ENCODE peak calls at places on chromosomes 2 and 18, in ten cellular contexts. One of them, this sample, is unnamed.

GRCh38 chr18:58599106-58599505 is 29.8 kb downstream of the ALPK2 start:
- DNase-seq in MCF 10A: peak; percentile 27
- DNase-seq in tibial artery: no peak
- DNase-seq in CD8-positive, alpha-beta T cell: no peak
- DNase-seq in body of pancreas: no peak
- DNase-seq in fibroblast of the aortic adventitia: no peak
- DNase-seq in GM13977: no peak
- DNase-seq in pancreas: no peak
- DNase-seq in BJ: no peak
- DNase-seq in bronchial epithelial cell: peak; percentile 35
- DNase-seq in this sample: no peak

GRCh38 chr2:5437375-5437774 is 254.8 kb upstream of the SOX11 start:
- DNase-seq in MCF 10A: no peak
- DNase-seq in tibial artery: no peak
- DNase-seq in CD8-positive, alpha-beta T cell: no peak
- DNase-seq in body of pancreas: no peak
- DNase-seq in fibroblast of the aortic adventitia: no peak
- DNase-seq in GM13977: no peak
- DNase-seq in pancreas: no peak
- DNase-seq in BJ: no peak
- DNase-seq in bronchial epithelial cell: no peak
- DNase-seq in this sample: no peak

GRCh38 chr2:181468313-181468712 is 11.1 kb downstream of the ITGA4 start:
- DNase-seq in MCF 10A: no peak
- DNase-seq in tibial artery: no peak
- DNase-seq in CD8-positive, alpha-beta T cell: no peak
- DNase-seq in body of pancreas: no peak
- DNase-seq in fibroblast of the aortic adventitia: no peak
- DNase-seq in GM13977: no peak
- DNase-seq in pancreas: no peak
- DNase-seq in BJ: no peak
- DNase-seq in bronchial epithelial cell: no peak
- DNase-seq in this sample: no peak

GRCh38 chr2:46073540-46074018 is 223.6 kb upstream of the EPAS1 start:
- DNase-seq in MCF 10A: peak; percentile 77
- DNase-seq in tibial artery: no peak
- DNase-seq in CD8-positive, alpha-beta T cell: no peak
- DNase-seq in body of pancreas: no peak
- DNase-seq in fibroblast of the aortic adventitia: peak; percentile 93
- DNase-seq in GM13977: no peak
- DNase-seq in pancreas: no peak
- DNase-seq in BJ: peak; percentile 98
- DNase-seq in bronchial epithelial cell: peak; percentile 92
- DNase-seq in this sample: peak; percentile 93

GRCh38 chr2:158984554-158985207 is 16.2 kb downstream of the TANC1 start:
- DNase-seq in MCF 10A: peak; percentile 26
- DNase-seq in tibial artery: no peak
- DNase-seq in CD8-positive, alpha-beta T cell: no peak
- DNase-seq in body of pancreas: no peak
- DNase-seq in fibroblast of the aortic adventitia: no peak
- DNase-seq in GM13977: no peak
- DNase-seq in pancreas: no peak
- DNase-seq in BJ: no peak
- DNase-seq in bronchial epithelial cell: no peak
- DNase-seq in this sample: no peak

GRCh38 chr2:27940090-27940671 is 49.7 kb downstream of the BABAM2 start:
- DNase-seq in MCF 10A: no peak
- DNase-seq in tibial artery: no peak
- DNase-seq in CD8-positive, alpha-beta T cell: no peak
- DNase-seq in body of pancreas: no peak
- DNase-seq in fibroblast of the aortic adventitia: no peak
- DNase-seq in GM13977: no peak
- DNase-seq in pancreas: no peak
- DNase-seq in BJ: no peak
- DNase-seq in bronchial epithelial cell: no peak
- DNase-seq in this sample: no peak

GRCh38 chr2:195509551-195509950 is 147.5 kb upstream of the SLC39A10 start:
- DNase-seq in MCF 10A: no peak
- DNase-seq in tibial artery: no peak
- DNase-seq in CD8-positive, alpha-beta T cell: no peak
- DNase-seq in body of pancreas: no peak
- DNase-seq in fibroblast of the aortic adventitia: no peak
- DNase-seq in GM13977: no peak
- DNase-seq in pancreas: no peak
- DNase-seq in BJ: no peak
- DNase-seq in bronchial epithelial cell: no peak
- DNase-seq in this sample: no peak

GRCh38 chr2:102442967-102443828 is 20.2 kb downstream of the IL18RAP start:
- DNase-seq in MCF 10A: peak; percentile 48
- DNase-seq in tibial artery: no peak
- DNase-seq in CD8-positive, alpha-beta T cell: peak; percentile 12
- DNase-seq in body of pancreas: no peak
- DNase-seq in fibroblast of the aortic adventitia: peak; percentile 56
- DNase-seq in GM13977: peak; percentile 60
- DNase-seq in pancreas: no peak
- DNase-seq in BJ: no peak
- DNase-seq in bronchial epithelial cell: peak; percentile 44
- DNase-seq in this sample: no peak

GRCh38 chr2:209579236-209579749 is 155.4 kb downstream of the MAP2 start:
- DNase-seq in MCF 10A: no peak
- DNase-seq in tibial artery: peak; percentile 27
- DNase-seq in CD8-positive, alpha-beta T cell: no peak
- DNase-seq in body of pancreas: no peak
- DNase-seq in fibroblast of the aortic adventitia: peak; percentile 35
- DNase-seq in GM13977: no peak
- DNase-seq in pancreas: no peak
- DNase-seq in BJ: no peak
- DNase-seq in bronchial epithelial cell: no peak
- DNase-seq in this sample: no peak

GRCh38 chr18:48662021-48662661 is 123.3 kb downstream of the CTIF start:
- DNase-seq in MCF 10A: peak; percentile 66
- DNase-seq in tibial artery: no peak
- DNase-seq in CD8-positive, alpha-beta T cell: no peak
- DNase-seq in body of pancreas: no peak
- DNase-seq in fibroblast of the aortic adventitia: peak; percentile 66
- DNase-seq in GM13977: no peak
- DNase-seq in pancreas: no peak
- DNase-seq in BJ: no peak
- DNase-seq in bronchial epithelial cell: peak; percentile 62
- DNase-seq in this sample: peak; percentile 33

GRCh38 chr18:59870623-59871130 is 29.1 kb upstream of the PMAIP1 start:
- DNase-seq in MCF 10A: no peak
- DNase-seq in tibial artery: no peak
- DNase-seq in CD8-positive, alpha-beta T cell: no peak
- DNase-seq in body of pancreas: no peak
- DNase-seq in fibroblast of the aortic adventitia: peak; percentile 9
- DNase-seq in GM13977: no peak
- DNase-seq in pancreas: no peak
- DNase-seq in BJ: peak; percentile 30
- DNase-seq in bronchial epithelial cell: no peak
- DNase-seq in this sample: no peak

GRCh38 chr2:54085069-54085468 is 30.3 kb upstream of the ACYP2 start:
- DNase-seq in MCF 10A: no peak
- DNase-seq in tibial artery: no peak
- DNase-seq in CD8-positive, alpha-beta T cell: no peak
- DNase-seq in body of pancreas: no peak
- DNase-seq in fibroblast of the aortic adventitia: no peak
- DNase-seq in GM13977: no peak
- DNase-seq in pancreas: no peak
- DNase-seq in BJ: no peak
- DNase-seq in bronchial epithelial cell: no peak
- DNase-seq in this sample: no peak

GRCh38 chr2:99974275-99974674 is 168.1 kb downstream of the AFF3 start:
- DNase-seq in MCF 10A: peak; percentile 40
- DNase-seq in tibial artery: no peak
- DNase-seq in CD8-positive, alpha-beta T cell: no peak
- DNase-seq in body of pancreas: no peak
- DNase-seq in fibroblast of the aortic adventitia: no peak
- DNase-seq in GM13977: peak; percentile 10
- DNase-seq in pancreas: no peak
- DNase-seq in BJ: no peak
- DNase-seq in bronchial epithelial cell: peak; percentile 65
- DNase-seq in this sample: no peak

GRCh38 chr2:10514743-10515142 is 66.6 kb upstream of the ODC1 start:
- DNase-seq in MCF 10A: peak; percentile 97
- DNase-seq in tibial artery: no peak
- DNase-seq in CD8-positive, alpha-beta T cell: no peak
- DNase-seq in body of pancreas: no peak
- DNase-seq in fibroblast of the aortic adventitia: peak; percentile 84
- DNase-seq in GM13977: no peak
- DNase-seq in pancreas: no peak
- DNase-seq in BJ: peak; percentile 64
- DNase-seq in bronchial epithelial cell: peak; percentile 99
- DNase-seq in this sample: no peak

DNA sequence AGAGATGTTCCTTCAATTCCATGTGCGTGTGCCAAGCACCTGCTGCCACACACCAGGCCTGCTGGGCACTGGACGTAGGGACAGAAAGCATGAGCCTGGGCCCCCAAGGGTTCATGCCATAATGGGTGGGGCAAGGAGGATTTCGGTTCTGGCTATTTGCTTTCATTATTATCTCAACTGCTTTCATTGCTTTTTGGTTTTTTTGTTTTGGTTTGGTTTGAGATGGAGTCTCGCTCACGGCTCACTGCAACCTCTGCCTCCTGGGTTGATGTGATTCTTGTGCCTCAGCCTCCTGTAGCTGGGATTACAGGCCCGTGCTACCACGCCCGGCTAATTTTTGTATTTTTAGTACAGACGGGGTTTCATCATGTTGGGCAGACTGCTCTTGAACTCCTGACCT is 57.2 kb downstream of the SF3B1 start:
- DNase-seq in MCF 10A: no peak
- DNase-seq in tibial artery: no peak
- DNase-seq in CD8-positive, alpha-beta T cell: no peak
- DNase-seq in body of pancreas: no peak
- DNase-seq in fibroblast of the aortic adventitia: no peak
- DNase-seq in GM13977: no peak
- DNase-seq in pancreas: no peak
- DNase-seq in BJ: no peak
- DNase-seq in bronchial epithelial cell: no peak
- DNase-seq in this sample: no peak
- TF ChIP-seq CTCF in MCF 10A: no peak
- TF ChIP-seq CTCF in tibial artery: no peak
- TF ChIP-seq CTCF in CD8-positive, alpha-beta T cell: no peak
- TF ChIP-seq CTCF in body of pancreas: no peak
- TF ChIP-seq CTCF in fibroblast of the aortic adventitia: no peak
- TF ChIP-seq CTCF in GM13977: no peak
- TF ChIP-seq CTCF in pancreas: no peak
- TF ChIP-seq CTCF in BJ: no peak
- TF ChIP-seq CTCF in bronchial epithelial cell: no peak
- TF ChIP-seq CTCF in this sample: no peak

DNA sequence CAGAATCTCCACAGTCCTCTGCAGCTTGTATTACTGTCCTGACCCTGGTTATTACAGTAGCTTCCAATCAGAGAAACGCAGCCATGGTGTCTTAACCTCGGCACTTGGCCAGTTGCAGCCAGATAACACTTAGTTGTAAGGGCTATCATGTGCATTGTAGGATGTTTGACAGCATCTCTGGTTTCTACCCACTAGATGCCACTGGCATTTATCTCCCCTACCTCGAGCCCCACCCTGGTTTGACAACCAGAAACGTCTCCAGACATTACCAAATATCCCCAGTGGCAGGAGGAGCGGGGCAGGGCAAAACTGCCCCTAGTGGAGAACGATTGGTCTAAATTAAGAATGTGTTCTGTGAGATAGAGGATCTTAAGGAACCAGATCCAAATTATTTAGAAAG is 13.1 kb downstream of the DSG2 start:
- DNase-seq in MCF 10A: peak; percentile 28
- DNase-seq in tibial artery: no peak
- DNase-seq in CD8-positive, alpha-beta T cell: no peak
- DNase-seq in body of pancreas: no peak
- DNase-seq in fibroblast of the aortic adventitia: no peak
- DNase-seq in GM13977: no peak
- DNase-seq in pancreas: no peak
- DNase-seq in BJ: no peak
- DNase-seq in bronchial epithelial cell: no peak
- DNase-seq in this sample: no peak
- TF ChIP-seq CTCF in MCF 10A: no peak
- TF ChIP-seq CTCF in tibial artery: no peak
- TF ChIP-seq CTCF in CD8-positive, alpha-beta T cell: no peak
- TF ChIP-seq CTCF in body of pancreas: no peak
- TF ChIP-seq CTCF in fibroblast of the aortic adventitia: no peak
- TF ChIP-seq CTCF in GM13977: peak; percentile 22
- TF ChIP-seq CTCF in pancreas: no peak
- TF ChIP-seq CTCF in BJ: no peak
- TF ChIP-seq CTCF in bronchial epithelial cell: peak; percentile 18
- TF ChIP-seq CTCF in this sample: no peak

GRCh38 chr18:56302161-56302560 is 336.2 kb downstream of the TXNL1 start:
- DNase-seq in MCF 10A: no peak
- DNase-seq in tibial artery: no peak
- DNase-seq in CD8-positive, alpha-beta T cell: no peak
- DNase-seq in body of pancreas: no peak
- DNase-seq in fibroblast of the aortic adventitia: no peak
- DNase-seq in GM13977: no peak
- DNase-seq in pancreas: no peak
- DNase-seq in BJ: no peak
- DNase-seq in bronchial epithelial cell: no peak
- DNase-seq in this sample: no peak

GRCh38 chr18:56296381-56296780 is 342.0 kb downstream of the TXNL1 start:
- DNase-seq in MCF 10A: no peak
- DNase-seq in tibial artery: no peak
- DNase-seq in CD8-positive, alpha-beta T cell: no peak
- DNase-seq in body of pancreas: no peak
- DNase-seq in fibroblast of the aortic adventitia: no peak
- DNase-seq in GM13977: no peak
- DNase-seq in pancreas: no peak
- DNase-seq in BJ: no peak
- DNase-seq in bronchial epithelial cell: no peak
- DNase-seq in this sample: no peak

GRCh38 chr18:56294484-56295183 is 343.8 kb downstream of the TXNL1 start:
- DNase-seq in MCF 10A: no peak
- DNase-seq in tibial artery: no peak
- DNase-seq in CD8-positive, alpha-beta T cell: no peak
- DNase-seq in body of pancreas: no peak
- DNase-seq in fibroblast of the aortic adventitia: no peak
- DNase-seq in GM13977: no peak
- DNase-seq in pancreas: no peak
- DNase-seq in BJ: no peak
- DNase-seq in bronchial epithelial cell: no peak
- DNase-seq in this sample: no peak

GRCh38 chr18:56299740-56300139 is 338.7 kb downstream of the TXNL1 start:
- DNase-seq in MCF 10A: no peak
- DNase-seq in tibial artery: no peak
- DNase-seq in CD8-positive, alpha-beta T cell: no peak
- DNase-seq in body of pancreas: no peak
- DNase-seq in fibroblast of the aortic adventitia: no peak
- DNase-seq in GM13977: no peak
- DNase-seq in pancreas: no peak
- DNase-seq in BJ: no peak
- DNase-seq in bronchial epithelial cell: no peak
- DNase-seq in this sample: no peak

GRCh38 chr18:56298935-56299334 is 339.5 kb downstream of the TXNL1 start:
- DNase-seq in MCF 10A: peak; percentile 72
- DNase-seq in tibial artery: no peak
- DNase-seq in CD8-positive, alpha-beta T cell: no peak
- DNase-seq in body of pancreas: peak; percentile 46
- DNase-seq in fibroblast of the aortic adventitia: peak; percentile 56
- DNase-seq in GM13977: no peak
- DNase-seq in pancreas: no peak
- DNase-seq in BJ: no peak
- DNase-seq in bronchial epithelial cell: peak; percentile 91
- DNase-seq in this sample: peak; percentile 9
- TF ChIP-seq CTCF in MCF 10A: no peak
- TF ChIP-seq CTCF in tibial artery: no peak
- TF ChIP-seq CTCF in CD8-positive, alpha-beta T cell: no peak
- TF ChIP-seq CTCF in body of pancreas: peak; percentile 24
- TF ChIP-seq CTCF in fibroblast of the aortic adventitia: peak; percentile 50
- TF ChIP-seq CTCF in GM13977: no peak
- TF ChIP-seq CTCF in pancreas: no peak
- TF ChIP-seq CTCF in BJ: peak; percentile 29
- TF ChIP-seq CTCF in bronchial epithelial cell: peak; percentile 51
- TF ChIP-seq CTCF in this sample: peak; percentile 22

GRCh38 chr18:500230-500555 is 308 bp downstream of the COLEC12 start:
- DNase-seq in MCF 10A: no peak
- DNase-seq in tibial artery: no peak
- DNase-seq in CD8-positive, alpha-beta T cell: no peak
- DNase-seq in body of pancreas: no peak
- DNase-seq in fibroblast of the aortic adventitia: peak; percentile 69
- DNase-seq in GM13977: no peak
- DNase-seq in pancreas: no peak
- DNase-seq in BJ: no peak
- DNase-seq in bronchial epithelial cell: no peak
- DNase-seq in this sample: no peak
- TF ChIP-seq CTCF in MCF 10A: no peak
- TF ChIP-seq CTCF in tibial artery: no peak
- TF ChIP-seq CTCF in CD8-positive, alpha-beta T cell: no peak
- TF ChIP-seq CTCF in body of pancreas: no peak
- TF ChIP-seq CTCF in fibroblast of the aortic adventitia: peak; percentile 24
- TF ChIP-seq CTCF in GM13977: no peak
- TF ChIP-seq CTCF in pancreas: no peak
- TF ChIP-seq CTCF in BJ: peak; percentile 10
- TF ChIP-seq CTCF in bronchial epithelial cell: no peak
- TF ChIP-seq CTCF in this sample: peak; percentile 17